ENCODE peak calls at places on chromosome 17, in ten cellular contexts. R is activated naive CD8-positive, alpha-beta T cell treated with anti-CD3 and anti-CD28 coated beads, Interleukin-2, amount 10 ng/mL, durations not matched to agents 7 days and 5 days; K is GM18507; X is HTR-8/SVneo; E is C1 segment of cervical spinal cord; Y is kidney glomerular epithelial cell; W is heart left ventricle; P is EH; T is cardiac muscle cell; V is HEK293T. D is an unnamed sample.

GRCh38 chr17:78117027-78117981 is 11.3 kb downstream of the TMC6 start:
- DNase-seq in R (no peak), K (no peak), X (no peak), E (no peak), Y (no peak), W (peak; percentile 37), P (peak; percentile 16), T (peak; percentile 37), V (no peak), D (peak; percentile 85)

GRCh38 chr17:48100591-48101011 is 677 bp downstream of the CBX1 start:
- DNase-seq in R (no peak), K (no peak), X (peak; percentile 72), E (no peak), Y (no peak), W (peak; percentile 57), P (peak; percentile 71), T (peak; percentile 83), V (peak; percentile 60), D (peak; percentile 24)

GRCh38 chr17:79969906-79970305 is 65.8 kb downstream of the TBC1D16 start:
- DNase-seq in R (no peak), K (no peak), X (no peak), E (no peak), Y (no peak), W (no peak), P (no peak), T (no peak), V (no peak), D (no peak)

GRCh38 chr17:2701161-2701995 is 10.2 kb downstream of the CLUH start:
- DNase-seq in R (no peak), K (no peak), X (no peak), E (no peak), Y (no peak), W (peak; percentile 24), P (no peak), T (no peak), V (no peak), D (peak; percentile 64)

GRCh38 chr17:80252871-80253270 is 7.8 kb upstream of the RNF213 start:
- DNase-seq in R (peak; percentile 84), K (peak; percentile 81), X (no peak), E (no peak), Y (peak; percentile 59), W (no peak), P (no peak), T (peak; percentile 41), V (peak; percentile 55), D (no peak)

GRCh38 chr17:78865682-78866390 is 25.2 kb upstream of the USP36 start:
- DNase-seq in R (peak; percentile 73), K (no peak), X (peak; percentile 69), E (peak; percentile 37), Y (peak; percentile 39), W (peak; percentile 83), P (peak; percentile 82), T (peak; percentile 83), V (peak; percentile 84), D (peak; percentile 91)

GRCh38 chr17:11880714-11881113 is 116.6 kb downstream of the ZNF18 start:
- DNase-seq in R (no peak), K (no peak), X (no peak), E (no peak), Y (peak; percentile 19), W (no peak), P (no peak), T (peak; percentile 60), V (peak; percentile 41), D (no peak)

GRCh38 chr17:36617773-36618172 is 16.4 kb downstream of the MRM1 start:
- DNase-seq in R (no peak), K (no peak), X (no peak), E (no peak), Y (no peak), W (no peak), P (no peak), T (no peak), V (no peak), D (no peak)

GRCh38 chr17:50944902-50945720 is 79.0 kb upstream of the TOB1 start:
- DNase-seq in R (no peak), K (no peak), X (no peak), E (no peak), Y (no peak), W (no peak), P (no peak), T (no peak), V (no peak), D (no peak)

GRCh38 chr17:55295411-55296170 is 30.8 kb downstream of the HLF start:
- DNase-seq in R (peak; percentile 48), K (peak; percentile 46), X (peak; percentile 78), E (no peak), Y (peak; percentile 26), W (no peak), P (peak; percentile 53), T (peak; percentile 51), V (peak; percentile 80), D (peak; percentile 81)

GRCh38 chr17:16944334-16945140 is 27.4 kb downstream of the TNFRSF13B start:
- DNase-seq in R (no peak), K (no peak), X (no peak), E (no peak), Y (no peak), W (no peak), P (no peak), T (no peak), V (no peak), D (peak; percentile 26)

GRCh38 chr17:35257080-35257701 is 14.3 kb downstream of the SLFN5 start:
- DNase-seq in R (no peak), K (no peak), X (peak; percentile 36), E (no peak), Y (peak; percentile 50), W (no peak), P (peak; percentile 67), T (no peak), V (no peak), D (no peak)

GRCh38 chr17:14143678-14144077 is 74.4 kb downstream of the COX10 start:
- DNase-seq in R (no peak), K (no peak), X (no peak), E (no peak), Y (no peak), W (peak; percentile 31), P (no peak), T (peak; percentile 20), V (no peak), D (no peak)

GRCh38 chr17:82435601-82436583 is 14.7 kb downstream of the CYBC1 start:
- DNase-seq in R (no peak), K (no peak), X (no peak), E (no peak), Y (no peak), W (no peak), P (no peak), T (no peak), V (no peak), D (no peak)

GRCh38 chr17:66306413-66306812 is 4.0 kb downstream of the PRKCA start:
- DNase-seq in R (no peak), K (no peak), X (no peak), E (no peak), Y (no peak), W (no peak), P (peak; percentile 84), T (no peak), V (no peak), D (no peak)

GRCh38 chr17:51305182-51305581 is 44.8 kb downstream of the UTP18 start:
- DNase-seq in R (no peak), K (no peak), X (no peak), E (no peak), Y (no peak), W (no peak), P (no peak), T (no peak), V (no peak), D (no peak)

GRCh38 chr17:6269474-6269873 is 165.4 kb downstream of the AIPL1 start:
- DNase-seq in R (peak; percentile 56), K (no peak), X (peak; percentile 45), E (no peak), Y (peak; percentile 8), W (peak; percentile 32), P (peak; percentile 48), T (peak; percentile 89), V (peak; percentile 57), D (no peak)

GRCh38 chr17:61201211-61201610 is 198.4 kb upstream of the TBX2 start:
- DNase-seq in R (no peak), K (no peak), X (peak; percentile 52), E (no peak), Y (peak; percentile 93), W (no peak), P (peak; percentile 98), T (no peak), V (no peak), D (no peak)

GRCh38 chr17:48113201-48113676 is 5.7 kb downstream of the SNX11 start:
- DNase-seq in R (peak; percentile 67), K (no peak), X (no peak), E (no peak), Y (no peak), W (no peak), P (no peak), T (no peak), V (no peak), D (no peak)

GRCh38 chr17:45172541-45173286 is 11.0 kb downstream of the HEXIM2 start:
- DNase-seq in R (peak; percentile 72), K (no peak), X (peak; percentile 97), E (peak; percentile 81), Y (peak; percentile 93), W (peak; percentile 77), P (peak; percentile 94), T (no peak), V (no peak), D (peak; percentile 96)

GRCh38 chr17:31248986-31249385 is 48.1 kb downstream of the OMG start:
- DNase-seq in R (no peak), K (no peak), X (peak; percentile 41), E (no peak), Y (peak; percentile 84), W (no peak), P (peak; percentile 85), T (no peak), V (no peak), D (no peak)

GRCh38 chr17:80372922-80373570 is 41.9 kb upstream of the ENDOV start:
- DNase-seq in R (peak; percentile 18), K (no peak), X (no peak), E (no peak), Y (no peak), W (no peak), P (no peak), T (no peak), V (no peak), D (no peak)

GRCh38 chr17:75237100-75238014 is 24.0 kb downstream of the GGA3 start:
- DNase-seq in R (no peak), K (no peak), X (no peak), E (peak; percentile 20), Y (no peak), W (peak; percentile 51), P (no peak), T (no peak), V (no peak), D (no peak)

GRCh38 chr17:27975146-27976011 is 67.1 kb upstream of the NLK start:
- DNase-seq in R (no peak), K (no peak), X (peak; percentile 20), E (no peak), Y (no peak), W (no peak), P (peak; percentile 41), T (no peak), V (no peak), D (peak; percentile 32)

GRCh38 chr17:30586818-30587595 is 109.8 kb downstream of the GOSR1 start:
- DNase-seq in R (no peak), K (no peak), X (no peak), E (no peak), Y (peak; percentile 32), W (no peak), P (peak; percentile 84), T (no peak), V (no peak), D (no peak)

GRCh38 chr17:60049936-60050335 is 28.8 kb downstream of the HEATR6 start:
- DNase-seq in R (no peak), K (no peak), X (no peak), E (no peak), Y (no peak), W (no peak), P (peak; percentile 25), T (no peak), V (no peak), D (no peak)

GRCh38 chr17:67718325-67718941 is 697 bp downstream of the NOL11 start:
- DNase-seq in R (no peak), K (no peak), X (peak; percentile 46), E (no peak), Y (peak; percentile 33), W (no peak), P (peak; percentile 66), T (no peak), V (peak; percentile 58), D (no peak)

GRCh38 chr17:44345497-44346026 is 460 bp downstream of the GRN start:
- DNase-seq in R (peak; percentile 65), K (no peak), X (peak; percentile 80), E (no peak), Y (peak; percentile 62), W (no peak), P (peak; percentile 69), T (peak; percentile 70), V (peak; percentile 40), D (peak; percentile 74)

D was measured in posterior cingulate gyrus.